ENCODE peak calls at places on chromosomes 2 and 18, in six cellular contexts. K is glutamatergic neuron, H is amniotic stem cell, S is psoas muscle, C is sciatic nerve, Z is GM12865. L is an unnamed sample.

GRCh38 chr2:113826346-113827285 is 63.3 kb upstream of the ACTR3 start:
- DNase-seq in C (no peak), K (no peak), Z (no peak), H (no peak), S (no peak), L (no peak)

GRCh38 chr2:173496746-173497145 is 142.1 kb downstream of the CDCA7 start:
- DNase-seq in S (no peak), C (no peak), Z (no peak), H (no peak), K (no peak), L (no peak)

GRCh38 chr18:14747513-14748474 is at the start of gene ANKRD30B:
- DNase-seq in K (peak), S (no peak), H (no peak), C (no peak), Z (no peak), L (peak)

GRCh38 chr2:220478305-220479058 is 851.1 kb downstream of the SLC4A3 start:
- DNase-seq in H (no peak), Z (no peak), K (no peak), C (no peak), S (no peak), L (no peak)

GRCh38 chr2:9699139-9699823 is 68.5 kb upstream of the YWHAQ start:
- DNase-seq in C (no peak), Z (no peak), S (no peak), H (peak), K (no peak), L (no peak)

GRCh38 chr18:8121091-8121490 is 488.1 kb upstream of the RAB12 start:
- DNase-seq in S (no peak), C (no peak), Z (no peak), H (no peak), K (no peak), L (no peak)

GRCh38 chr18:35458677-35459441 is 38.9 kb downstream of the INO80C start:
- DNase-seq in K (no peak), S (peak), H (no peak), C (no peak), Z (peak), L (no peak)

GRCh38 chr2:16303761-16304160 is 361.9 kb downstream of the CYRIA start:
- DNase-seq in S (no peak), Z (no peak), C (no peak), H (no peak), K (no peak), L (no peak)

GRCh38 chr2:132550945-132551344 is 119.1 kb downstream of the LYPD1 start:
- DNase-seq in C (no peak), H (no peak), S (no peak), Z (no peak), K (no peak), L (no peak)

GRCh38 chr2:129170570-129170969 is 808.9 kb upstream of the RAB6C start:
- DNase-seq in K (no peak), Z (no peak), H (no peak), C (no peak), S (no peak), L (no peak)

GRCh38 chr2:62362561-62362960 is 143.4 kb downstream of the TMEM17 start:
- DNase-seq in H (no peak), S (no peak), C (no peak), Z (peak), K (no peak), L (no peak)

GRCh38 chr2:14535156-14535555 is 97.4 kb upstream of the LRATD1 start:
- DNase-seq in Z (no peak), S (no peak), H (no peak), C (no peak), K (no peak), L (no peak)

GRCh38 chr2:163834221-163834620 is 98.4 kb upstream of the FIGN start:
- DNase-seq in C (no peak), S (no peak), H (no peak), K (no peak), Z (no peak), L (no peak)

GRCh38 chr18:51611326-51611725 is 413.8 kb upstream of the MEX3C start:
- DNase-seq in S (no peak), Z (no peak), C (no peak), K (no peak), H (no peak), L (no peak)

L was measured in D341Med.